ENCODE peak calls at places on chromosomes 1 and 21, in four cellular contexts. T, A, W and Y are unnamed samples.

GRCh38 chr21:37220433-37220980 is 46.6 kb downstream of the VPS26C start:
- DNase-seq in T (no peak), A (no peak), W (peak), Y (peak)

GRCh38 chr1:240515505-240515904 is 96.5 kb downstream of the GREM2 start:
- DNase-seq in T (no peak), A (no peak), W (no peak), Y (no peak)

GRCh38 chr1:151838491-151839412 is 868 bp downstream of the C2CD4D start:
- DNase-seq in T (peak), A (peak), W (no peak), Y (no peak)

GRCh38 chr1:4485398-4485797 is 169.0 kb upstream of the AJAP1 start:
- DNase-seq in T (no peak), A (no peak), W (no peak), Y (no peak)

GRCh38 chr1:20630730-20631129 is 2.5 kb upstream of the PINK1 start:
- DNase-seq in T (no peak), A (no peak), W (no peak), Y (no peak)

GRCh38 chr1:14980801-14981200 is 172.7 kb upstream of the TMEM51 start:
- DNase-seq in T (no peak), A (no peak), W (peak), Y (peak)

GRCh38 chr1:178500091-178500770 is 3.5 kb upstream of the CLEC20A start:
- DNase-seq in T (peak), A (no peak), W (no peak), Y (no peak)

GRCh38 chr1:43951021-43951985 is 4.6 kb downstream of the IPO13 start:
- DNase-seq in T (no peak), A (no peak), W (no peak), Y (no peak)

GRCh38 chr1:180462099-180462498 is 40.3 kb downstream of the ACBD6 start:
- DNase-seq in T (no peak), A (no peak), W (peak), Y (peak)

GRCh38 chr1:183569141-183569540 is 21.1 kb downstream of the NCF2 start:
- DNase-seq in T (no peak), A (no peak), W (no peak), Y (peak)

GRCh38 chr1:176102700-176103244 is 104.3 kb downstream of the COP1 start:
- DNase-seq in T (no peak), A (no peak), W (no peak), Y (peak)

GRCh38 chr1:55689800-55690199 is 474.6 kb upstream of the USP24 start:
- DNase-seq in T (no peak), A (no peak), W (no peak), Y (no peak)

GRCh38 chr1:35571263-35571662 is 1.9 kb upstream of the TFAP2E start:
- DNase-seq in T (no peak), A (no peak), W (no peak), Y (no peak)

GRCh38 chr21:43667191-43667904 is 8.0 kb downstream of the RRP1B start:
- DNase-seq in T (no peak), A (peak), W (peak), Y (peak)

GRCh38 chr1:113940365-113941244 is 11.5 kb downstream of the HIPK1 start:
- DNase-seq in T (no peak), A (peak), W (no peak), Y (no peak)

GRCh38 chr21:45157932-45158331 is 83.6 kb downstream of the ADARB1 start:
- DNase-seq in T (no peak), A (no peak), W (no peak), Y (no peak)

GRCh38 chr21:37914211-37914900 is 1.9 kb downstream of the KCNJ6 start:
- DNase-seq in T (no peak), A (peak), W (peak), Y (peak)

GRCh38 chr1:25799758-25800537 is at the start of gene SELENON:
- DNase-seq in T (peak), A (no peak), W (peak), Y (peak)

GRCh38 chr1:11979453-11979817 is 809 bp upstream of the MFN2 start:
- DNase-seq in T (no peak), A (no peak), W (no peak), Y (no peak)

GRCh38 chr1:204959374-204959773 is 83.6 kb upstream of the CNTN2 start:
- DNase-seq in T (no peak), A (no peak), W (no peak), Y (no peak)

GRCh38 chr1:43352351-43352705 is 6.5 kb upstream of the CDC20 start:
- DNase-seq in T (no peak), A (no peak), W (no peak), Y (no peak)

GRCh38 chr21:30058928-30059327 is 107.7 kb downstream of the CLDN17 start:
- DNase-seq in T (no peak), A (no peak), W (no peak), Y (no peak)

GRCh38 chr1:113199718-113200455 is 126.9 kb downstream of the LRIG2 start:
- DNase-seq in T (no peak), A (no peak), W (peak), Y (no peak)

GRCh38 chr1:46549697-46550681 is 1.5 kb downstream of the KNCN start:
- DNase-seq in T (peak), A (peak), W (peak), Y (peak)

GRCh38 chr1:222181191-222181590 is 366.7 kb downstream of the HHIPL2 start:
- DNase-seq in T (no peak), A (no peak), W (no peak), Y (no peak)

GRCh38 chr1:12134716-12135115 is 32.1 kb upstream of the TNFRSF1B start:
- DNase-seq in T (no peak), A (no peak), W (no peak), Y (no peak)

GRCh38 chr1:232431326-232431725 is 198.6 kb downstream of the SIPA1L2 start:
- DNase-seq in T (no peak), A (no peak), W (no peak), Y (no peak)

GRCh38 chr1:72547412-72547811 is 265.1 kb upstream of the NEGR1 start:
- DNase-seq in T (no peak), A (no peak), W (peak), Y (peak)

GRCh38 chr1:72435025-72435424 is 152.7 kb upstream of the NEGR1 start:
- DNase-seq in T (no peak), A (peak), W (peak), Y (peak)

GRCh38 chr1:157116735-157117103 is 17.1 kb upstream of the ETV3L start:
- DNase-seq in T (no peak), A (no peak), W (no peak), Y (no peak)

GRCh38 chr1:172906778-172907592 is 143.8 kb downstream of the TNFSF18 start:
- DNase-seq in T (no peak), A (peak), W (peak), Y (peak)

GRCh38 chr1:31937300-31938183 is 626 bp downstream of the PTP4A2 start:
- DNase-seq in T (peak), A (peak), W (peak), Y (peak)

DNA sequence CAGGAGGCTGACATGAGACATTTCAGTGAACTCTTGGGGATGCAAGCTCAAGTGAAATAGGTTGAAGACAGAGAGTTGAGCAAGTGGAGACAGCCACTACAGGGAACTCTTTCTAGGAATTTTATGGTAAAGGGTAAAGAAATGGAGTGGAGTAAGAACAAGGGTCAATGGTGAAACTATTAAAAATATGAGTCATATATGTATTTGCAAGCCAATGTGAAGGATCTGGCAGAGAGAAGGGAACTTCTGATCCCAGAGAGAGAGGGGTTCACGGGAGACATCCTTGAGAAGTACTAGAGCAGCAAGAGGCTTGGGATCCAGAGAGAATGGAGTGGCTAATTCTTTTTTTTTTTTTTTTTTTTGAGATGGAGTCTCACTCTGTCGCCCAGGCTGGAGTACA is 9.1 kb upstream of the TRABD2B start:
- DNase-seq in T (no peak), A (no peak), W (peak), Y (no peak)
- H3K4me3 ChIP-seq in T (no peak), A (no peak), W (no peak), Y (no peak)

GRCh38 chr1:89548486-89548857 is 23.8 kb downstream of the LRRC8B start:
- DNase-seq in T (no peak), A (peak), W (no peak), Y (no peak)
- TF ChIP-seq CTCF in T (no peak), A (no peak), W (no peak), Y (no peak)

DNA sequence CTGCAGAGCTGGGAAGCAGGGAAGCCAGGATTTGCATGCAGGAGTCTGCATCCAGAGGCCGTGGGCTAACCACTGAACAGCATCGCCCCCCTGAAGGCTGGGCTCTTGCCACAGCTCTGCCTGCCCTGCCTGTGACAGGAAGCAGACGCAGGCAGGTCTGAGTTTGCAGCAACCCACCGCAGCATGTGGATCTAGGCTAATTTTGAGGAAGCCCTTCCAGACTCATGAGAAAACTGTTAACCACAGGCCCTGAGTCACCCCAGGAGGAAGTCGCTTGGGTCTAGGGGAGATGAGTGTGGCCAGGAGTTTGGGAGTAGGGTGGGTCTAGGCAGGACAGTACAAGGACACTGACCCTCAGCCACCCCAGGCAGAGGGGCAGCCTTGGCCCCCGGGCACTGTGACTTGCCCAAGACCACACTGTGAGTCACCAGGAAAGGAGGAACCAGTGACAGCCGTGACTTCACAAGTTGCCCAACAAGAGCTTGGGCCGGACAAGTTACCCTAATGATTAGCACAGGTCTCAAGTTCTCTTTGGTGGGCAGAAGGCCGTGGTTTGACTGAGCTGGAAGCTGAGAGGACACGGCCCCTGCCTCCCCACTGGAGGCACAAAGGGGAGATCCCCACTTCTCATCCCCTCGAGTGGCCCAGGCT is 904 bp downstream of the LAPTM5 start:
- DNase-seq in T (peak), A (peak), W (peak), Y (peak)
- H3K4me3 ChIP-seq in T (peak), A (peak), W (no peak), Y (no peak)

DNA sequence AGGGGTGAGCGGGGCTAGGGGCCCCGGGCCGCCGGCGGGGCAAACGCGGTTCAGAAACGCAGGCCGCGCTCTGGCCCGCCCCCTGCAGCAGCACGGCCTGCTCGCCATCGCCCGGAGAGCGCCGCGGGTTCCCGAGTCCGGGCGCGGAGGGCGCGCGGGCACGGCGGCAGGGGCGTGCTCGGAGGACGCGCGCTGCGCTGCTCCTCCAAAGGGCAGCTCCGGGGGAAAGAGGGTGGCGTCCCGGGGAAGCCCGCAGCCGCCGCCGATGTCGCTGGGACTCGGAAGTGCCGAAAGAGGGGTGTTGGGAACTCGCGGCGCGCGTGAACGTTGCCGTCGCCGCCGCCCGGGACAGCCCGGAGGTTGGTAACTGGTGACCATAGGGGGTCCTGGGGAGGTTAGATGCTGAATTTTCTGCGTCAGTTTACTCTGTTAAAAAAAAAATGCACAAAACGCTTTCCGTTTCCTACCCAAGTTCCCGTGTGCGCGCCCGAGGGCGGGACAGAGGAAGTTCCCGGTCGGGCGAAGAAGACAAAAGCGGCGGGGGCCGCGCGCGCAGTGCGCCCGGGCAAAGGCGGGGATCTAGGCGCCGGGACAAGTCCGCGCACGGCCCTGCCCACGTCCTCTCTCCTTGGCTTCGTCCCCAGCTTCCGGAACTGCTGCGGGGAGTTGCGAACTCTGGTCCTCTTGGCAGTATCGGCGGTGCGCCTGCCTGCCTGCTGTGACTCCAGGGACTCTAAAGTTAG is at the start of gene HHAT:
- DNase-seq in T (peak), A (peak), W (peak), Y (peak)
- TF ChIP-seq CTCF in T (no peak), A (no peak), W (no peak), Y (no peak)

GRCh38 chr1:201944002-201944401 is 2.3 kb downstream of the LMOD1 start:
- DNase-seq in T (no peak), A (no peak), W (no peak), Y (no peak)

GRCh38 chr1:201944639-201945038 is 1.7 kb downstream of the LMOD1 start:
- DNase-seq in T (no peak), A (no peak), W (no peak), Y (no peak)

GRCh38 chr1:201939271-201939973 is 6.9 kb downstream of the LMOD1 start:
- DNase-seq in T (no peak), A (no peak), W (no peak), Y (no peak)

GRCh38 chr1:201941420-201942128 is 4.8 kb downstream of the LMOD1 start:
- DNase-seq in T (no peak), A (no peak), W (peak), Y (no peak)

DNA sequence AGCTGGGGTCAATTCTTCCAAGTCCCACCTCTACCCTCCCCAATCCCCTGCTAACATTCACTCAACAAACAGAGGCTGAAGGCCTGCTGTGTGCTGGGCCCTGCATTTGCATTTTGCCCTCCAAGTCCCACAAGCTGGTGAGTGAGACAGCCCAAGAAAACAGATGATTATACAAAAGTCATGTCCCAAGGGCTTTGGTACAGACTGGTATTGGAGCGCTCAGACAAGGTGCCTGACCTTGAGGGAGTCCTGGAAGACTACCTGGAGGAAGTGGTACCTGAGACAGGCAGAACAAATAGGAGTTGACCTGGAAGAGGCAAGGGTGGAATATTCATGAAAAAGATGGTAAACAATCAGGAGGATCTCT is 4.2 kb downstream of the LMOD1 start:
- DNase-seq in T (no peak), A (no peak), W (no peak), Y (no peak)
- H3K4me3 ChIP-seq in T (peak), A (no peak), W (no peak), Y (no peak)